ENCODE peak calls at places on chromosome 12, in four cellular contexts. L, B, H and W are unnamed samples.
A peak's percentile ranks its signal among the peaks of the same experiment; 100 is the strongest.

GRCh38 chr12:5441497-5442236 is 9.8 kb downstream of the NTF3 start:
- DNase-seq in L (no peak), H (no peak), B (no peak), W (no peak)

GRCh38 chr12:53235742-53236442 is 3.9 kb upstream of the RARG start:
- DNase-seq in H (no peak), B (no peak), L (no peak), W (no peak)

GRCh38 chr12:47844264-47845020 is 24.7 kb upstream of the HDAC7 start:
- DNase-seq in B (no peak), H (no peak), L (no peak), W (no peak)

GRCh38 chr12:10182662-10183061 is 3.8 kb downstream of the TMEM52B start:
- DNase-seq in B (no peak), L (no peak), H (no peak), W (no peak)

GRCh38 chr12:5648692-5649338 is 216.9 kb downstream of the NTF3 start:
- DNase-seq in B (peak; percentile 28), L (no peak), H (peak; percentile 27), W (no peak)

GRCh38 chr12:39405580-39405979 is 37.3 kb downstream of the KIF21A start:
- DNase-seq in H (no peak), L (no peak), B (no peak), W (no peak)

GRCh38 chr12:25301798-25302197 is 51.1 kb upstream of the KRAS start:
- DNase-seq in B (no peak), H (no peak), L (no peak), W (no peak)

GRCh38 chr12:127509066-127509778 is 757.7 kb upstream of the TMEM132C start:
- DNase-seq in L (no peak), H (no peak), B (no peak), W (no peak)

GRCh38 chr12:104566244-104566993 is 109.7 kb downstream of the CHST11 start:
- DNase-seq in L (no peak), H (no peak), B (no peak), W (no peak)

GRCh38 chr12:132007041-132007440 is 57.3 kb downstream of the EP400 start:
- DNase-seq in B (no peak), L (no peak), H (no peak), W (no peak)

GRCh38 chr12:53636641-53637040 is 10.5 kb upstream of the ATF7 start:
- DNase-seq in B (no peak), H (no peak), L (no peak), W (no peak)

GRCh38 chr12:128425883-128426282 is 158.9 kb downstream of the TMEM132C start:
- DNase-seq in B (no peak), H (no peak), L (no peak), W (no peak)

GRCh38 chr12:102816816-102817434 is 100.1 kb downstream of the PAH start:
- DNase-seq in B (peak; percentile 37), H (peak; percentile 24), L (no peak), W (no peak)

GRCh38 chr12:58465418-58465817 is 454.9 kb downstream of the LRIG3 start:
- DNase-seq in B (no peak), H (no peak), L (no peak), W (no peak)

GRCh38 chr12:107344035-107344808 is 250.9 kb upstream of the CRY1 start:
- DNase-seq in L (no peak), H (peak; percentile 63), B (no peak), W (no peak)

GRCh38 chr12:62581288-62582064 is 114.8 kb downstream of the MON2 start:
- DNase-seq in H (peak; percentile 28), B (peak; percentile 51), L (no peak), W (no peak)

GRCh38 chr12:2892246-2892645 is 1.6 kb downstream of the TULP3 start:
- DNase-seq in B (no peak), H (no peak), L (no peak), W (no peak)

GRCh38 chr12:52187206-52187605 is 4.6 kb downstream of the KRT80 start:
- DNase-seq in H (no peak), L (no peak), B (no peak), W (no peak)

GRCh38 chr12:19053218-19053617 is 76.3 kb upstream of the PLEKHA5 start:
- DNase-seq in H (no peak), B (no peak), L (no peak), W (no peak)

GRCh38 chr12:19052689-19053088 is 76.8 kb upstream of the PLEKHA5 start:
- DNase-seq in H (no peak), B (no peak), L (no peak), W (no peak)

GRCh38 chr12:19055589-19055988 is 73.9 kb upstream of the PLEKHA5 start:
- DNase-seq in L (no peak), H (no peak), B (no peak), W (no peak)

GRCh38 chr12:19053999-19054398 is 75.5 kb upstream of the PLEKHA5 start:
- DNase-seq in H (no peak), B (no peak), L (no peak), W (no peak)

DNA sequence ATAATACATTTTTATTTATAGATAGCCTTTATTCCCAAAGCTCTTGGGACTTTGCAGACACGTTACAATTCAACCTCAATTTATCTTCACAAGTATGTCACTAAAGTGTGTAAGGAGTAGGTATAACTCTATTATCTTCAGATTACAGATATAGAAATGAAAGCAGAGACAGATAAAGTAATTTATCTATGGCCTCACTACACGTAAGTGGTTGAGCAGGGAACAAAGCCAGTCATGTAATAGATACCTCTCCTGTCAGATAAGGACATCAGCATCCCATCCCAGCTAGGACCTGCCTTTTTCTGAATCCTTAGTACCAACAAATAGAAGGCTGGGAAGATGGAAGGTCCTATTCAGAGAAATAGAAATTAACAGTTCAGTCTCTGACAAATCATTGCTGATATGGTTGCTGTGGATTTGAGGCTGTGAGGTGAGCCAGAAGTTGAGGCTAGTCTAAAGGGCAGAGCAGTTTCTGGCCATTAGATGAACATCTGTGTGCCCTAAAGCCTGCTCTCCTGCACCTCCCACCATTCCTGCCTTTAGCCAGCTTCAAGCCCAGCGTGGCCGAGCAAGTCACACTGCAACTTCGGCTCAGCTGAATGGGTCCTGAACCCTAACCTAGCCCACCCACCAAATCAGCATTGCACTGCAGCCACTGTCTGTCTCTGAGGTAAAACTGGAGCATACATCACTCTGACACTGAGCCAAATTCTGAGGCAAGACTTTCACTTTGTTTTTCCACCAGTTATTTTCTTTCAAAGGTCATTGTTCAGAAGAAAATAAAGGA is 71.1 kb upstream of the PLEKHA5 start:
- DNase-seq in H (no peak), L (no peak), B (no peak), W (no peak)
- TF ChIP-seq TAF1 in H (no peak), L (no peak), B (no peak), W (no peak)

GRCh38 chr12:88944403-88944802 is 364.1 kb upstream of the KITLG start:
- DNase-seq in H (peak; percentile 15), L (no peak), B (no peak), W (no peak)
- TF ChIP-seq POLR2AphosphoS5 in H (no peak), L (no peak), B (no peak), W (no peak)

GRCh38 chr12:122981036-122981471 is 573 bp downstream of the ARL6IP4 start:
- DNase-seq in H (no peak), B (peak; percentile 52), L (no peak), W (no peak)
- TF ChIP-seq POLR2A in H (peak; percentile 13), B (no peak), L (no peak), W (no peak)

GRCh38 chr12:122362758-122363157 is 59.7 kb downstream of the CLIP1 start:
- DNase-seq in L (no peak), H (no peak), B (no peak), W (no peak)

GRCh38 chr12:122371475-122372045 is 50.9 kb downstream of the CLIP1 start:
- DNase-seq in H (no peak), B (no peak), L (no peak), W (no peak)

GRCh38 chr12:122363782-122364181 is 58.7 kb downstream of the CLIP1 start:
- DNase-seq in H (no peak), L (no peak), B (no peak), W (no peak)

GRCh38 chr12:122366685-122367475 is 55.6 kb downstream of the CLIP1 start:
- DNase-seq in B (peak; percentile 61), H (peak; percentile 84), L (no peak), W (no peak)

GRCh38 chr12:122368361-122369073 is 54.0 kb downstream of the CLIP1 start:
- DNase-seq in L (no peak), B (peak; percentile 48), H (no peak), W (no peak)
- TF ChIP-seq TAF1 in L (no peak), B (no peak), H (no peak), W (no peak)

GRCh38 chr12:14892726-14893442 is 7.2 kb upstream of the MGP start:
- DNase-seq in B (peak; percentile 21), H (peak; percentile 5), L (no peak), W (no peak)
- TF ChIP-seq POLR2AphosphoS5 in B (no peak), H (no peak), L (no peak), W (no peak)